ENCODE peak calls at places on chromosomes 4 and X, in four cellular contexts. L, E, P and H are unnamed samples.
A peak's percentile ranks its signal among the peaks of the same experiment; 100 is the strongest.

GRCh38 chr4:30728291-30728690 is 8.1 kb downstream of the PCDH7 start:
- DNase-seq in L (no peak), E (no peak), P (no peak), H (no peak)

GRCh38 chr4:179307297-179308136 is 1865.3 kb upstream of the AGA start:
- DNase-seq in L (no peak), E (no peak), P (no peak), H (no peak)

GRCh38 chr4:138576684-138577083 is 334.5 kb upstream of the SLC7A11 start:
- DNase-seq in L (no peak), E (no peak), P (no peak), H (no peak)

GRCh38 chr4:84032372-84032771 is 466.7 kb downstream of the NKX6-1 start:
- DNase-seq in L (no peak), E (no peak), P (no peak), H (no peak)

GRCh38 chr4:41318839-41319530 is 62.3 kb downstream of the UCHL1 start:
- DNase-seq in L (no peak), E (no peak), P (peak; percentile 33), H (peak; percentile 9)

GRCh38 chr4:65865489-65865888 is 195.2 kb upstream of the EPHA5 start:
- DNase-seq in L (no peak), E (no peak), P (no peak), H (no peak)

GRCh38 chr4:6470502-6471302 is 1.7 kb downstream of the PPP2R2C start:
- DNase-seq in L (no peak), E (no peak), P (peak; percentile 34), H (peak; percentile 68)

GRCh38 chr4:170009291-170009690 is 16.9 kb downstream of the MFAP3L start:
- DNase-seq in L (no peak), E (no peak), P (no peak), H (no peak)

GRCh38 chr4:56048621-56049427 is 100.1 kb downstream of the CEP135 start:
- DNase-seq in L (no peak), E (no peak), P (peak; percentile 13), H (peak; percentile 41)

GRCh38 chr4:141462361-141462760 is 174.0 kb upstream of the IL15 start:
- DNase-seq in L (no peak), E (no peak), P (no peak), H (no peak)

GRCh38 chrX:46477435-46477834 is 67.8 kb downstream of the ZNF674 start:
- DNase-seq in L (no peak), E (no peak), P (peak; percentile 13), H (no peak)

GRCh38 chr4:20251796-20252655 is at the start of gene SLIT2:
- DNase-seq in L (peak; percentile 92), E (no peak), P (peak; percentile 80), H (peak; percentile 75)

GRCh38 chrX:139924696-139925094 is 8.2 kb downstream of the ATP11C start:
- DNase-seq in L (no peak), E (no peak), P (no peak), H (no peak)

GRCh38 chrX:40009890-40010289 is 87.9 kb downstream of the BCOR start:
- DNase-seq in L (no peak), E (no peak), P (no peak), H (no peak)

GRCh38 chrX:40008841-40009461 is 88.8 kb downstream of the BCOR start:
- DNase-seq in L (no peak), E (no peak), P (peak; percentile 58), H (no peak)

GRCh38 chrX:40007746-40008705 is 89.7 kb downstream of the BCOR start:
- DNase-seq in L (no peak), E (no peak), P (no peak), H (no peak)

GRCh38 chrX:40010550-40011364 is 87.0 kb downstream of the BCOR start:
- DNase-seq in L (no peak), E (no peak), P (no peak), H (no peak)

GRCh38 chrX:40009462-40009851 is 88.3 kb downstream of the BCOR start:
- DNase-seq in L (no peak), E (no peak), P (no peak), H (no peak)
- H3K4me3 ChIP-seq in L (peak overlapping the region; percentile 15), E (no peak overlapping the region), P (peak overlapping the region; percentile 30), H (no peak overlapping the region)

GRCh38 chrX:129561453-129561852 is 21.4 kb downstream of the OCRL start:
- DNase-seq in L (no peak), E (no peak), P (no peak), H (no peak)

GRCh38 chrX:129565046-129565649 is 25.1 kb downstream of the OCRL start:
- DNase-seq in L (no peak), E (no peak), P (peak; percentile 6), H (no peak)

GRCh38 chrX:129568349-129568748 is 28.3 kb downstream of the OCRL start:
- DNase-seq in L (no peak), E (no peak), P (no peak), H (no peak)

DNA sequence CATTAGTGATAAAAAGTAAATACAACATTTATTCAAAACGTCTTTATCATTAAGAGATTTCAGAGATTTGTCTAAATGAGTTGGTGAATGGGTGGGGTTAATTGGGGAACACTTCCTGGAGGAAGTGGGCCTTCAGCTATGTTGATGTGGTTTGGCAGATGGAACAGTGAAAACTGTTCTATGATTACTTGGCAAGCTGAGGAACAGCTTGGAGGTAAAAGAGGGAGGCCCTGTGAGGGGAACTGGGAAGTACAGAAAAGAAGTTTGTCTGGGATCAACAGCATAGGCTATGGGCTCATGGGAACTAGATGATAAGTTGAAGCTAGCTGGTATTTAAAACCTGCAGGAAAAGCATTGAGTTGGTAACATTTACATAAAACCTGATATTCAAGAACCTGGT is 26.0 kb downstream of the OCRL start:
- DNase-seq in L (no peak), E (no peak), P (no peak), H (no peak)
- H3K36me3 ChIP-seq in L (peaks cover 15% of the 10 kb centered on the region), E (no peaks in the 10 kb centered on the region), P (peaks cover 72% of the 10 kb centered on the region), H (peaks cover 27% of the 10 kb centered on the region)

DNA sequence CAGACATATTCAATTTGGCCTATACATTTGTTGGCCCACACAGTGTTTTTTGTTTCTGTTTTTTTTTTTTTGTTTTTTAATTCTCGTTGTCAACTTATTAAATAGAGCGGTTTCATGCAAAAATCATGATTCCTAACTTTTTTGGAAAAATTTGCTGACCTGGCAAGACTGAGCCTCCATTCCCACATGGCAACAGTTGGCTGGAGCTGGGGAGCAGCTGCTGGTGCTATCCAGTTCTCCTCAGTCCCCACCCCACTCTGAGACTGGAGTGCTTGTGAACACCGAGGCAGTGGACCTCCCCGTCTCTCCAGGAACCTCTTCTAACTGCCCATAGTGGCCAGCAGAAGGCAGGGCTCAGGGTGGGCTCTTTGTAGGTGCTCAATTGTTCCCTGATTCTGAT is 95.7 kb upstream of the OTUD4 start:
- DNase-seq in L (no peak), E (no peak), P (no peak), H (no peak)
- H3K4me3 ChIP-seq in L (no peak overlapping the region), E (no peak overlapping the region), P (no peak overlapping the region), H (no peak overlapping the region)

DNA sequence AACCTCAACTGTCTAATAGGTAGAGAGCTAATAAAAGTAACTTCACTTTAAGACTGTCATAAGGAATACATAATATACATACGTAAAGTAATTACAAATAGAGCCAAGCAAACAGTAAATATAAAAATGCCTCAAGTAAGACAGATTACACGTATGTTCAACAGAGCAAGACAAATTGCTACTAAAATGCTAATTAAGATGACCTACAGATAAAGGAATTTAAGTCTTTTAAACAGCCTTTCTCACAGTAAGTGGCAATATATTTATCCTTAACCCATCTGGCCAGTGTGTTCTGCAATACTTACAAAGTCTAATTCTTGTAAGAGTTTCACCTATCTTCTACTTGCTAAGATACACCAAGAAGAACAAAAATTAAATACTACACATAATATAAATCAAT is 12.7 kb downstream of the G3BP2 start:
- DNase-seq in L (no peak), E (no peak), P (no peak), H (no peak)
- H3K36me3 ChIP-seq in L (peaks cover 43% of the 10 kb centered on the region), E (peaks cover 36% of the 10 kb centered on the region), P (peaks cover 65% of the 10 kb centered on the region), H (peaks cover 16% of the 10 kb centered on the region)

GRCh38 chrX:12425496-12425895 is 287.2 kb downstream of the FRMPD4 start:
- DNase-seq in L (no peak), E (no peak), P (no peak), H (no peak)
- H3K4me3 ChIP-seq in L (no peak overlapping the region), E (no peak overlapping the region), P (no peak overlapping the region), H (no peak overlapping the region)

GRCh38 chrX:134526399-134526798 is 66.4 kb downstream of the HPRT1 start:
- DNase-seq in L (no peak), E (no peak), P (no peak), H (no peak)

GRCh38 chrX:134533352-134533751 is 73.4 kb downstream of the HPRT1 start:
- DNase-seq in L (no peak), E (no peak), P (no peak), H (no peak)

GRCh38 chrX:134528936-134529335 is 69.0 kb downstream of the HPRT1 start:
- DNase-seq in L (peak; percentile 79), E (no peak), P (no peak), H (no peak)

GRCh38 chrX:134530845-134531244 is 70.9 kb downstream of the HPRT1 start:
- DNase-seq in L (peak; percentile 52), E (no peak), P (no peak), H (no peak)

DNA sequence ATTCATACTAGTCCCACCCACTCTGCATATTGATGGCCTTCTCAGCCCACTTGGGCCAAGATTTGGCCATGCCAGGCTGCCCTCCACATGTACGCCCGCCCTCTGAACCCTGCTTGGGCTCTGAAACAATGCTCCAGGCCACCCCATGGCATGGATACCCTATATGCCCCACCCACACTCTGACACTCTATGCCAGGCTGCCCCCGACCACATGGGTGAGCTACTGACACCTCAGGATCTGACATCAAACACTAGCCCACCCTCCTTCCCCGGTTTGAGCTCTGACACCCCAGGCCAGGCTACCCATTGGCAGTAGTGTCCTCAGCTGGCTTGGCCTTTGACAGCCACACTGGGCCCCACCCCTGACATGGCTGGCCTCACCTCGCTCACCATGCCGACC is 69.5 kb downstream of the HPRT1 start:
- DNase-seq in L (peak; percentile 75), E (no peak), P (no peak), H (no peak)
- H3K36me3 ChIP-seq in L (no peaks in the 10 kb centered on the region), E (no peaks in the 10 kb centered on the region), P (no peaks in the 10 kb centered on the region), H (no peaks in the 10 kb centered on the region)

DNA sequence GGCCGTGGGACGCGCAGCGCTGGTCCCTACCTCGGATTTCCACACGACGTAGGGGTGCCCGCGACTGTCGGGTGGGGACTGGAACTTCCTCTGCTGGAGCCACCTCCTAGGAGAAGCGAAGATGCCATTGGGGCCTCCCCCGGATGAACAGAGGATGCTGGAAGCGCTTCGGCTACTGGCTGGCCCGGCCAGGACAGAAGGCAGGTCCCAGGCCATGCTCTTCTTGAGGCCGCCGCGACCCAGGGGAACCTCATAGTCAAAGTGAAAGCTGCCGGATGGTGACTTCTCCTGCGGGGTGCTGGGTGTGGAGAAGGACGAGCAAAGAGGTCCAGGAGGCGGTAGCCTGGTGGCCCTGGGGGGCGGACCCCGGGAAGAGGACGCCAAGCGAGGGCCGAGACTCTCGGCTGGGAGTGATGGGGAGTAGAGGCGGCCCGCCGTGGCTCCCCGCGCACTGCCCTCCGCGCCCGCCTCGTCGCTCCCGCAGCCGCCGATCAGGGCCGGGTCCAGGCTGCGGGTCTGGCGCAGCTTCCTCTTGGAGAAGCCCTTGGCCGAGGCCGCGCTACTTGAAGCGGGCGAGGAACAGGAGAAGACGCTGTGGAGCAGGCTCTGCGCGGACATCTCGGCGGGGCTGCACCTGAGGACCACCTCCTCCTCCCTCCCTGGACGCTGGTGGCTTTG is 1.4 kb downstream of the ARHGAP6 start:
- DNase-seq in L (no peak), E (no peak), P (no peak), H (no peak)
- H3K4me3 ChIP-seq in L (peak overlapping the region; percentile 42), E (no peak overlapping the region), P (peak overlapping the region; percentile 55), H (peak overlapping the region; percentile 48)